ENCODE peak calls at places on chromosomes 4 and X, in five cellular contexts. One of them, this sample, is unnamed. For H3K4me1, the result is how much of the 10 kb centered on the place peaks cover.

GRCh38 chrX:56804867-56805266 is 75.8 kb downstream of the NBDY start:
- DNase-seq in DND-41: no peak
- DNase-seq in right cardiac atrium: no peak
- DNase-seq in heart right ventricle: no peak
- DNase-seq in suprapubic skin: no peak
- DNase-seq in this sample: no peak

GRCh38 chrX:134999469-134999868 is 8.7 kb downstream of the SMIM10 start:
- DNase-seq in heart right ventricle: no peak
- DNase-seq in right cardiac atrium: no peak
- DNase-seq in DND-41: no peak
- DNase-seq in suprapubic skin: no peak
- DNase-seq in this sample: no peak

GRCh38 chrX:25726539-25726938 is 411.6 kb upstream of the MAGEB18 start:
- DNase-seq in DND-41: no peak
- DNase-seq in suprapubic skin: no peak
- DNase-seq in heart right ventricle: no peak
- DNase-seq in right cardiac atrium: no peak
- DNase-seq in this sample: no peak

GRCh38 chrX:41258281-41258680 is 75.7 kb upstream of the DDX3X start:
- DNase-seq in DND-41: no peak
- DNase-seq in suprapubic skin: no peak
- DNase-seq in heart right ventricle: no peak
- DNase-seq in right cardiac atrium: no peak
- DNase-seq in this sample: no peak

GRCh38 chr4:94934201-94934600 is 176.4 kb downstream of the BMPR1B start:
- DNase-seq in suprapubic skin: no peak
- DNase-seq in heart right ventricle: no peak
- DNase-seq in right cardiac atrium: no peak
- DNase-seq in DND-41: no peak
- DNase-seq in this sample: no peak

GRCh38 chr4:154009191-154009590 is 220.3 kb upstream of the SFRP2 start:
- DNase-seq in DND-41: no peak
- DNase-seq in heart right ventricle: no peak
- DNase-seq in suprapubic skin: no peak
- DNase-seq in right cardiac atrium: no peak
- DNase-seq in this sample: no peak

GRCh38 chr4:104352211-104352610 is 142.5 kb downstream of the CXXC4 start:
- DNase-seq in right cardiac atrium: no peak
- DNase-seq in suprapubic skin: no peak
- DNase-seq in heart right ventricle: no peak
- DNase-seq in DND-41: no peak
- DNase-seq in this sample: no peak

GRCh38 chrX:37455381-37455780 is 106.2 kb downstream of the PRRG1 start:
- DNase-seq in DND-41: no peak
- DNase-seq in suprapubic skin: no peak
- DNase-seq in right cardiac atrium: no peak
- DNase-seq in heart right ventricle: no peak
- DNase-seq in this sample: no peak

GRCh38 chrX:120380699-120381098 is 18.8 kb downstream of the ATP1B4 start:
- DNase-seq in suprapubic skin: no peak
- DNase-seq in DND-41: peak
- DNase-seq in heart right ventricle: no peak
- DNase-seq in right cardiac atrium: no peak
- DNase-seq in this sample: no peak

GRCh38 chrX:17266171-17266570 is 108.8 kb upstream of the NHS start:
- DNase-seq in DND-41: no peak
- DNase-seq in heart right ventricle: no peak
- DNase-seq in suprapubic skin: no peak
- DNase-seq in right cardiac atrium: no peak
- DNase-seq in this sample: no peak

GRCh38 chr4:56240554-56241190 is 146.6 kb downstream of the AASDH start:
- DNase-seq in DND-41: no peak
- DNase-seq in right cardiac atrium: no peak
- DNase-seq in heart right ventricle: no peak
- DNase-seq in suprapubic skin: no peak
- DNase-seq in this sample: no peak

GRCh38 chr4:186570193-186570996 is 15.0 kb upstream of the MTNR1A start:
- DNase-seq in DND-41: no peak
- DNase-seq in suprapubic skin: no peak
- DNase-seq in right cardiac atrium: no peak
- DNase-seq in heart right ventricle: no peak
- DNase-seq in this sample: no peak

GRCh38 chr4:108360857-108361820 is 192.4 kb upstream of the LEF1 start:
- DNase-seq in suprapubic skin: no peak
- DNase-seq in DND-41: peak
- DNase-seq in right cardiac atrium: no peak
- DNase-seq in heart right ventricle: peak
- DNase-seq in this sample: no peak

GRCh38 chr4:24775750-24776149 is 19.6 kb upstream of the SOD3 start:
- DNase-seq in DND-41: no peak
- DNase-seq in suprapubic skin: no peak
- DNase-seq in right cardiac atrium: no peak
- DNase-seq in heart right ventricle: no peak
- DNase-seq in this sample: no peak

GRCh38 chr4:1717129-1718094 is 3.7 kb downstream of the TMEM129 start:
- DNase-seq in heart right ventricle: no peak
- DNase-seq in right cardiac atrium: no peak
- DNase-seq in suprapubic skin: no peak
- DNase-seq in DND-41: no peak
- DNase-seq in this sample: no peak

GRCh38 chrX:9492901-9493300 is 28.0 kb downstream of the TBL1X start:
- DNase-seq in suprapubic skin: no peak
- DNase-seq in heart right ventricle: no peak
- DNase-seq in DND-41: no peak
- DNase-seq in right cardiac atrium: no peak
- DNase-seq in this sample: no peak

GRCh38 chrX:24646745-24647182 is 383 bp downstream of the PCYT1B start:
- DNase-seq in suprapubic skin: no peak
- DNase-seq in right cardiac atrium: no peak
- DNase-seq in DND-41: no peak
- DNase-seq in heart right ventricle: no peak
- DNase-seq in this sample: no peak

GRCh38 chrX:39242187-39242586 is 440.9 kb downstream of the MID1IP1 start:
- DNase-seq in suprapubic skin: no peak
- DNase-seq in right cardiac atrium: no peak
- DNase-seq in heart right ventricle: peak
- DNase-seq in DND-41: peak
- DNase-seq in this sample: no peak

GRCh38 chr4:179595671-179596410 is 2153.6 kb upstream of the AGA start:
- DNase-seq in right cardiac atrium: no peak
- DNase-seq in suprapubic skin: no peak
- DNase-seq in DND-41: no peak
- DNase-seq in heart right ventricle: no peak
- DNase-seq in this sample: no peak

GRCh38 chrX:51459125-51459524 is 37.3 kb downstream of the NUDT11 start:
- DNase-seq in right cardiac atrium: no peak
- DNase-seq in DND-41: peak
- DNase-seq in suprapubic skin: no peak
- DNase-seq in heart right ventricle: no peak
- DNase-seq in this sample: no peak

GRCh38 chr4:40990202-40990898 is 224.0 kb downstream of the APBB2 start:
- DNase-seq in suprapubic skin: no peak
- DNase-seq in DND-41: no peak
- DNase-seq in right cardiac atrium: no peak
- DNase-seq in heart right ventricle: no peak
- DNase-seq in this sample: no peak

GRCh38 chr4:1804638-1805492 is 11.8 kb downstream of the FGFR3 start:
- DNase-seq in DND-41: no peak
- DNase-seq in suprapubic skin: no peak
- DNase-seq in heart right ventricle: no peak
- DNase-seq in right cardiac atrium: no peak
- DNase-seq in this sample: no peak

GRCh38 chr4:177147668-177148067 is 162.0 kb upstream of the NEIL3 start:
- DNase-seq in suprapubic skin: no peak
- DNase-seq in DND-41: no peak
- DNase-seq in right cardiac atrium: no peak
- DNase-seq in heart right ventricle: no peak
- DNase-seq in this sample: no peak

GRCh38 chr4:8355864-8356565 is 84.5 kb downstream of the ACOX3 start:
- DNase-seq in right cardiac atrium: no peak
- DNase-seq in heart right ventricle: no peak
- DNase-seq in suprapubic skin: no peak
- DNase-seq in DND-41: no peak
- DNase-seq in this sample: no peak

GRCh38 chrX:2402361-2402690 is 98.5 kb downstream of the DHRSX start:
- DNase-seq in right cardiac atrium: no peak
- DNase-seq in suprapubic skin: no peak
- DNase-seq in DND-41: no peak
- DNase-seq in heart right ventricle: no peak
- DNase-seq in this sample: no peak

GRCh38 chrX:2398341-2398656 is 102.5 kb downstream of the DHRSX start:
- DNase-seq in right cardiac atrium: no peak
- DNase-seq in heart right ventricle: no peak
- DNase-seq in DND-41: no peak
- DNase-seq in suprapubic skin: no peak
- DNase-seq in this sample: no peak

GRCh38 chrX:2397648-2398340 is 103.0 kb downstream of the DHRSX start:
- DNase-seq in DND-41: no peak
- DNase-seq in suprapubic skin: no peak
- DNase-seq in heart right ventricle: no peak
- DNase-seq in right cardiac atrium: no peak
- DNase-seq in this sample: no peak

GRCh38 chrX:2401590-2402360 is 99.0 kb downstream of the DHRSX start:
- DNase-seq in DND-41: no peak
- DNase-seq in right cardiac atrium: no peak
- DNase-seq in heart right ventricle: peak
- DNase-seq in suprapubic skin: no peak
- DNase-seq in this sample: no peak

DNA sequence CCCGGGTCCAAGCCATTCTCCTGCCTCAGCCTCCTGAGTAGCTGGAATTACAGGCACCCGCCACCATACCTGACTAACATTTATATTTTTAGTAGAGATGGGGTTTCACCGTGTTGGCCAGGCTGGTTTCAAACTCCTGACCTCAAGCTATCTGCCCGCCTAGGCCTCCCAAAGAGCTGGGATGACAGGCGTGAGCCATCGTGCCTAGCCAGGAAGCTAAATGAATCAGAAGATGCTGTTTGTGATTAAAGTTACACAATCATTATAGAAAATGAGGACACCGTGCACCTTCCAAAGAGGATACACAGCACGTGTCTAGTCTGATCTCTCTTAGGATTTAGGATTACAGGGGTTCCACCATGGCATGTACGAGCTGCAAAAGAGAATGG is 99.6 kb downstream of the DHRSX start:
- DNase-seq in heart right ventricle: no peak
- DNase-seq in suprapubic skin: no peak
- DNase-seq in DND-41: no peak
- DNase-seq in right cardiac atrium: no peak
- DNase-seq in this sample: no peak
- H3K4me3 ChIP-seq in heart right ventricle: no peak
- H3K4me3 ChIP-seq in suprapubic skin: peak
- H3K4me3 ChIP-seq in DND-41: no peak
- H3K4me3 ChIP-seq in right cardiac atrium: no peak
- H3K4me3 ChIP-seq in this sample: no peak

GRCh38 chr4:88015659-88016295 is 8.3 kb downstream of the PKD2 start:
- DNase-seq in heart right ventricle: no peak
- DNase-seq in DND-41: no peak
- DNase-seq in right cardiac atrium: no peak
- DNase-seq in suprapubic skin: no peak
- DNase-seq in this sample: no peak

GRCh38 chr4:88012652-88013051 is 5.2 kb downstream of the PKD2 start:
- DNase-seq in DND-41: no peak
- DNase-seq in right cardiac atrium: no peak
- DNase-seq in heart right ventricle: no peak
- DNase-seq in suprapubic skin: no peak
- DNase-seq in this sample: no peak

GRCh38 chr4:88017516-88018302 is 10.3 kb downstream of the PKD2 start:
- DNase-seq in right cardiac atrium: no peak
- DNase-seq in DND-41: no peak
- DNase-seq in suprapubic skin: no peak
- DNase-seq in heart right ventricle: peak
- DNase-seq in this sample: no peak

GRCh38 chr4:88010921-88011320 is 3.5 kb downstream of the PKD2 start:
- DNase-seq in heart right ventricle: no peak
- DNase-seq in DND-41: no peak
- DNase-seq in right cardiac atrium: no peak
- DNase-seq in suprapubic skin: no peak
- DNase-seq in this sample: no peak

DNA sequence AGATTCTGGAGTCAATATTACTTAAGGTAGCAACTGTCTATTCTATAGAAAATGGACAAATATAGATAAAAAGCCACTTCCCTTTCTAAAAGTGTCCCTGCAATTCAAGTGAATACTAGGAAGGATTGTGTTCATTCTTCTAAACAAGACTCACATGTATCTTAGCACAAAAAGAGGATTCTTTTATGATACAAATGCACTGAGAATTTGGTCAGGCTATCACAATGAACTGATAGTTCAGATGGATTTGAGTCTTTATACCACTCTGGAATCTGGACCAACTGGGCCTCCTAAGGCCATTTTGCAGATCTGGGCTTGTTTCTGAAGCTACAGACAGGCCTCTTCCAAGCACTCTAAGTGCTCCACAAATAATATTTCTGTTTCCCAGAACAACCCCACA is 7.1 kb downstream of the PKD2 start:
- DNase-seq in heart right ventricle: no peak
- DNase-seq in right cardiac atrium: no peak
- DNase-seq in DND-41: no peak
- DNase-seq in suprapubic skin: no peak
- DNase-seq in this sample: no peak
- H3K4me1 ChIP-seq in heart right ventricle: half or more
- H3K4me1 ChIP-seq in right cardiac atrium: under half
- H3K4me1 ChIP-seq in DND-41: under half
- H3K4me1 ChIP-seq in suprapubic skin: under half
- H3K4me1 ChIP-seq in this sample: under half

DNA sequence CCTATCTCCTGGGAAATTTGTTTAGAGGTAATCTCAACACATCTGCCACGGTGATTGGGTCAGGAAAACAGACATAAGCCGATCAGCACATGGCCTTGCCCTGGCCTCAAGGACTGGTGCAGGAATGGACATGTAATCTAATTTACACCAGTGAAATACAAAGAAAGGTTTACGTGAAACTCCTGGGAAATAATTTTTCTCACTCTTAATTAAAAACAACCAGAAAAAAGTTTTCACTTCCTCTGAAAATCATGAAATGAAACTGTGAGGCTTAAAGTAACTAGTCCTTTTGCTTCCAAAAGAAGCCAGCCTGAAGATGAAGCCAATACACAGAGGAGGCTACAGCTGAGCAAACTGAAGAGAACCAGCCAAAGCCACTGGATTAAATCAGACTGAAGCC is 154.1 kb upstream of the FAM241A start:
- DNase-seq in heart right ventricle: no peak
- DNase-seq in DND-41: no peak
- DNase-seq in right cardiac atrium: no peak
- DNase-seq in suprapubic skin: no peak
- DNase-seq in this sample: no peak
- H3K4me3 ChIP-seq in heart right ventricle: no peak
- H3K4me3 ChIP-seq in DND-41: no peak
- H3K4me3 ChIP-seq in right cardiac atrium: no peak
- H3K4me3 ChIP-seq in suprapubic skin: no peak
- H3K4me3 ChIP-seq in this sample: no peak

DNA sequence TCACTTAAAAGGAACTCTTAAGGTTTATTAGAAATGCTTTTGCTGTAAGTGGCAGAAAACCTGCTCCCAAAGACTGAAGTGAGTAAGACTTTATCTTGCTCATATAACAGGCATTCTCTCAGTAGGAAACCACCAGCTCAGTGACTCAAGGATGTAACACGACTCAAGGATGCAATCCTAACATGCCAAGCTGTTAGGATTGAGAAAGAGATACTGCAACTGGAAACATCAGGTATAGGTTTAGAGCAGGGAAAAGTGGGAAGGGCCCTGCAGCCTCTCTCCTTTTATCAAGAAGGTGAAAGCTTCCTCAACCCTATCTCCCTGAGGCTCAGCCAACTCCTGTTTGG is 11.9 kb upstream of the SLC9A7 start:
- DNase-seq in suprapubic skin: no peak
- DNase-seq in heart right ventricle: no peak
- DNase-seq in right cardiac atrium: no peak
- DNase-seq in DND-41: no peak
- DNase-seq in this sample: no peak
- H3K4me1 ChIP-seq in suprapubic skin: under half
- H3K4me1 ChIP-seq in heart right ventricle: under half
- H3K4me1 ChIP-seq in right cardiac atrium: under half
- H3K4me1 ChIP-seq in DND-41: under half
- H3K4me1 ChIP-seq in this sample: under half